ENCODE peak calls at places on chromosomes 11 and 22, in nine cellular contexts. R, F, X, L, K, C, P, U and W are unnamed samples.

GRCh38 chr11:76769071-76769560 is 14.0 kb upstream of the TSKU start:
- DNase-seq in R (no peak), F (peak), X (no peak), L (no peak), K (no peak), C (no peak), P (no peak), U (no peak), W (no peak)

GRCh38 chr11:33802414-33802950 is 28.2 kb upstream of the FBXO3 start:
- DNase-seq in R (peak), F (no peak), X (no peak), L (peak), K (peak), C (no peak), P (peak), U (no peak), W (no peak)

GRCh38 chr22:24516301-24516737 is 21.2 kb downstream of the UPB1 start:
- DNase-seq in R (no peak), F (no peak), X (no peak), L (no peak), K (peak), C (no peak), P (no peak), U (no peak), W (no peak)

GRCh38 chr11:125903753-125904659 is at the start of gene DDX25:
- DNase-seq in R (peak), F (peak), X (no peak), L (no peak), K (no peak), C (no peak), P (peak), U (no peak), W (no peak)

GRCh38 chr11:75771646-75772410 is 3.2 kb downstream of the DGAT2 start:
- DNase-seq in R (no peak), F (peak), X (no peak), L (peak), K (no peak), C (no peak), P (no peak), U (peak), W (no peak)

GRCh38 chr22:44383652-44384562 is 71.2 kb upstream of the SHISAL1 start:
- DNase-seq in R (no peak), F (peak), X (no peak), L (peak), K (no peak), C (no peak), P (no peak), U (peak), W (no peak)

GRCh38 chr11:114343493-114343892 is 47.3 kb downstream of the NNMT start:
- DNase-seq in R (no peak), F (no peak), X (no peak), L (no peak), K (no peak), C (no peak), P (no peak), U (no peak), W (no peak)

GRCh38 chr11:9936754-9937153 is 272.9 kb downstream of the SWAP70 start:
- DNase-seq in R (no peak), F (no peak), X (no peak), L (no peak), K (no peak), C (no peak), P (no peak), U (no peak), W (no peak)

GRCh38 chr11:110128161-110128560 is 35.0 kb downstream of the ZC3H12C start:
- DNase-seq in R (peak), F (no peak), X (no peak), L (no peak), K (no peak), C (no peak), P (no peak), U (no peak), W (no peak)

GRCh38 chr11:35389897-35390462 is 29.4 kb downstream of the SLC1A2 start:
- DNase-seq in R (no peak), F (no peak), X (no peak), L (no peak), K (no peak), C (no peak), P (no peak), U (no peak), W (no peak)

GRCh38 chr22:39543095-39543494 is 10.5 kb upstream of the RPS19BP1 start:
- DNase-seq in R (peak), F (no peak), X (no peak), L (no peak), K (no peak), C (no peak), P (no peak), U (no peak), W (no peak)

GRCh38 chr11:289706-290620 is 1.0 kb downstream of the PGGHG start:
- DNase-seq in R (peak), F (peak), X (no peak), L (peak), K (no peak), C (no peak), P (no peak), U (peak), W (no peak)

GRCh38 chr11:62599069-62599696 is 2.5 kb downstream of the MTA2 start:
- DNase-seq in R (peak), F (peak), X (no peak), L (peak), K (peak), C (peak), P (peak), U (peak), W (peak)

GRCh38 chr11:64661146-64661545 is 61.9 kb downstream of the NRXN2 start:
- DNase-seq in R (no peak), F (no peak), X (no peak), L (peak), K (no peak), C (no peak), P (no peak), U (peak), W (no peak)

GRCh38 chr11:58394195-58394594 is 12.5 kb downstream of the OR5B3 start:
- DNase-seq in R (no peak), F (no peak), X (no peak), L (no peak), K (no peak), C (no peak), P (no peak), U (no peak), W (no peak)

GRCh38 chr11:19632435-19632834 is 80.2 kb upstream of the NAV2 start:
- DNase-seq in R (no peak), F (no peak), X (peak), L (no peak), K (no peak), C (no peak), P (no peak), U (no peak), W (no peak)

GRCh38 chr11:88301478-88302140 is 35.9 kb downstream of the CTSC start:
- DNase-seq in R (no peak), F (no peak), X (no peak), L (no peak), K (no peak), C (no peak), P (no peak), U (no peak), W (peak)

GRCh38 chr11:12143461-12144258 is 33.3 kb downstream of the MICAL2 start:
- DNase-seq in R (no peak), F (no peak), X (no peak), L (no peak), K (no peak), C (no peak), P (no peak), U (no peak), W (no peak)

GRCh38 chr22:40525250-40525884 is 111.2 kb downstream of the MRTFA start:
- DNase-seq in R (peak), F (peak), X (no peak), L (no peak), K (peak), C (peak), P (peak), U (peak), W (peak)

GRCh38 chr11:94557992-94558391 is 9.2 kb upstream of the PIWIL4 start:
- DNase-seq in R (no peak), F (no peak), X (no peak), L (no peak), K (no peak), C (no peak), P (no peak), U (no peak), W (no peak)

GRCh38 chr11:6319879-6320410 is 356 bp downstream of the CAVIN3 start:
- DNase-seq in R (peak), F (peak), X (no peak), L (peak), K (peak), C (no peak), P (no peak), U (peak), W (no peak)

GRCh38 chr22:46378499-46379300 is 43.2 kb downstream of the TRMU start:
- DNase-seq in R (no peak), F (no peak), X (no peak), L (peak), K (no peak), C (no peak), P (no peak), U (peak), W (no peak)

GRCh38 chr11:102377891-102378290 is 30.9 kb downstream of the BIRC2 start:
- DNase-seq in R (no peak), F (no peak), X (no peak), L (no peak), K (no peak), C (no peak), P (no peak), U (no peak), W (no peak)

GRCh38 chr22:38867496-38868285 is 4.3 kb downstream of the CBX6 start:
- DNase-seq in R (no peak), F (no peak), X (no peak), L (no peak), K (no peak), C (no peak), P (peak), U (peak), W (no peak)

GRCh38 chr22:49677495-49677889 is 150.2 kb downstream of the BRD1 start:
- DNase-seq in R (no peak), F (peak), X (peak), L (peak), K (peak), C (no peak), P (peak), U (peak), W (no peak)

GRCh38 chr22:20920881-20921203 is 3.6 kb downstream of the CRKL start:
- DNase-seq in R (no peak), F (no peak), X (no peak), L (no peak), K (no peak), C (no peak), P (no peak), U (no peak), W (no peak)
- TF ChIP-seq CTCF in R (no peak), F (no peak), X (no peak), L (no peak), K (no peak), C (no peak), P (no peak), U (no peak), W (no peak)

GRCh38 chr11:30733748-30734147 is 147.6 kb upstream of the MPPED2 start:
- DNase-seq in R (no peak), F (no peak), X (no peak), L (no peak), K (no peak), C (no peak), P (no peak), U (no peak), W (no peak)

GRCh38 chr11:30740071-30740470 is 153.9 kb upstream of the MPPED2 start:
- DNase-seq in R (no peak), F (no peak), X (no peak), L (no peak), K (no peak), C (no peak), P (no peak), U (no peak), W (no peak)

GRCh38 chr11:30741039-30741550 is 154.9 kb upstream of the MPPED2 start:
- DNase-seq in R (no peak), F (no peak), X (no peak), L (no peak), K (no peak), C (no peak), P (no peak), U (no peak), W (no peak)

GRCh38 chr11:30730011-30730410 is 143.9 kb upstream of the MPPED2 start:
- DNase-seq in R (no peak), F (no peak), X (no peak), L (no peak), K (no peak), C (no peak), P (no peak), U (no peak), W (no peak)

GRCh38 chr11:30735946-30736345 is 149.8 kb upstream of the MPPED2 start:
- DNase-seq in R (no peak), F (no peak), X (no peak), L (no peak), K (no peak), C (no peak), P (no peak), U (no peak), W (no peak)
- TF ChIP-seq CTCF in R (no peak), F (no peak), X (no peak), L (no peak), K (no peak), C (no peak), P (no peak), U (no peak), W (no peak)

GRCh38 chr22:36452473-36453265 is 28.8 kb downstream of the TXN2 start:
- DNase-seq in R (no peak), F (no peak), X (no peak), L (no peak), K (no peak), C (no peak), P (no peak), U (no peak), W (no peak)
- TF ChIP-seq CTCF in R (no peak), F (no peak), X (no peak), L (no peak), K (no peak), C (no peak), P (no peak), U (no peak), W (no peak)

GRCh38 chr22:26292667-26292995 is 123.4 kb downstream of the SEZ6L start:
- DNase-seq in R (no peak), F (no peak), X (no peak), L (no peak), K (no peak), C (no peak), P (no peak), U (no peak), W (no peak)
- TF ChIP-seq CTCF in R (no peak), F (no peak), X (no peak), L (no peak), K (no peak), C (no peak), P (no peak), U (no peak), W (no peak)